ENCODE peak calls at places on chromosomes 6 and 20, in five cellular contexts. L is naive thymus-derived CD4-positive, alpha-beta T cell; U is lower lobe of right lung; M is heart right ventricle; A is keratinocyte. J is an unnamed sample.

GRCh38 chr6:160005861-160006540 is 37.1 kb downstream of the IGF2R start:
- DNase-seq in L (no peak), U (peak), M (peak), A (no peak), J (no peak)

GRCh38 chr6:88569959-88570358 is 393.5 kb downstream of the RNGTT start:
- DNase-seq in L (no peak), U (no peak), M (no peak), A (no peak), J (no peak)

GRCh38 chr6:14796974-14797762 is 448.7 kb upstream of the JARID2 start:
- DNase-seq in L (no peak), U (no peak), M (no peak), A (no peak), J (no peak)

GRCh38 chr6:106315765-106316375 is 9.7 kb downstream of the ATG5 start:
- DNase-seq in L (no peak), U (no peak), M (no peak), A (peak), J (no peak)

GRCh38 chr20:776165-776564 is 7.9 kb upstream of the SLC52A3 start:
- DNase-seq in L (no peak), U (no peak), M (no peak), A (no peak), J (no peak)

GRCh38 chr6:20751293-20751946 is 217.2 kb downstream of the CDKAL1 start:
- DNase-seq in L (no peak), U (no peak), M (no peak), A (no peak), J (no peak)

GRCh38 chr6:26420607-26421235 is 18.6 kb downstream of the BTN3A1 start:
- DNase-seq in L (no peak), U (no peak), M (peak), A (no peak), J (no peak)

GRCh38 chr6:66326228-66326627 is 619.2 kb upstream of the EYS start:
- DNase-seq in L (no peak), U (no peak), M (no peak), A (no peak), J (no peak)

GRCh38 chr6:87115402-87116135 is 20.7 kb upstream of the CGA start:
- DNase-seq in L (no peak), U (no peak), M (no peak), A (no peak), J (no peak)

GRCh38 chr6:165988757-165989456 is 178.7 kb downstream of the TBXT start:
- DNase-seq in L (no peak), U (no peak), M (no peak), A (no peak), J (no peak)

GRCh38 chr6:112951829-112952228 is 604.7 kb downstream of the RFPL4B start:
- DNase-seq in L (no peak), U (no peak), M (no peak), A (no peak), J (no peak)

GRCh38 chr20:59806578-59806975 is 126.9 kb downstream of the SYCP2 start:
- DNase-seq in L (no peak), U (no peak), M (no peak), A (no peak), J (no peak)

GRCh38 chr6:69162811-69163210 is 527.7 kb downstream of the ADGRB3 start:
- DNase-seq in L (no peak), U (no peak), M (no peak), A (no peak), J (no peak)

GRCh38 chr6:138182939-138183791 is 21.4 kb downstream of the ARFGEF3 start:
- DNase-seq in L (no peak), U (no peak), M (no peak), A (no peak), J (no peak)

GRCh38 chr20:53735536-53736050 is 142.0 kb upstream of the ZNF217 start:
- DNase-seq in L (no peak), U (no peak), M (no peak), A (no peak), J (no peak)

GRCh38 chr6:106702451-106703110 is 73.2 kb downstream of the QRSL1 start:
- DNase-seq in L (no peak), U (peak), M (no peak), A (no peak), J (peak)

GRCh38 chr6:31770860-31771259 is 6.3 kb downstream of the VWA7 start:
- DNase-seq in L (no peak), U (no peak), M (no peak), A (no peak), J (no peak)

DNA sequence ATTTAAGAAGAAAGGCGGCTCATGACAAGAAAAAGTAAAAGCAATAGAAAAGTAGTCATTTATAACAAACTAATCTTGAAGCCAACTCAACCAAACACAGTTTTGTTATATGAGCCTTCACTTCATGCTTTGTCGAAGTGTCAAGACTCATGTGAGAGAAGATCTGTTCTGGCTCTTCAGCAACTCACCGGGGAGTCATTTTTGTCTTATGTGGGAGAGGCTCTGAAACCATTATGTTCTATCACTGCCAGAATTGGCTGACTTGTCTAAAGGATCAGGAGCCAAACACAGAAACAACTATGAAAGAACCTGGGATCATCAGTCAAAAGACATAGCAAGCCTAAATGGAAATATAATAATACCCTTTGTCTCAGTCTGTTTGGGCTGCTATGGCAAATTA is 105.2 kb downstream of the CDK19 start:
- DNase-seq in L (no peak), U (no peak), M (no peak), A (no peak), J (no peak)
- H3K27ac ChIP-seq in L (no peak), U (no peak), M (no peak), A (no peak), J (no peak)

GRCh38 chr6:158072083-158072721 is 90.5 kb downstream of the SYNJ2 start:
- DNase-seq in L (peak), U (peak), M (peak), A (no peak), J (peak)
- H3K27ac ChIP-seq in L (no peak), U (no peak), M (no peak), A (no peak), J (no peak)

GRCh38 chr6:40706222-40706621 is 119.1 kb upstream of the LRFN2 start:
- DNase-seq in L (no peak), U (no peak), M (no peak), A (no peak), J (no peak)

GRCh38 chr6:40710626-40711354 is 123.6 kb upstream of the LRFN2 start:
- DNase-seq in L (no peak), U (no peak), M (peak), A (no peak), J (no peak)

GRCh38 chr6:40713002-40713719 is 126.0 kb upstream of the LRFN2 start:
- DNase-seq in L (no peak), U (no peak), M (no peak), A (no peak), J (no peak)

GRCh38 chr6:40708049-40708448 is 120.9 kb upstream of the LRFN2 start:
- DNase-seq in L (no peak), U (no peak), M (no peak), A (no peak), J (no peak)
- H3K27ac ChIP-seq in L (no peak), U (no peak), M (no peak), A (no peak), J (no peak)

DNA sequence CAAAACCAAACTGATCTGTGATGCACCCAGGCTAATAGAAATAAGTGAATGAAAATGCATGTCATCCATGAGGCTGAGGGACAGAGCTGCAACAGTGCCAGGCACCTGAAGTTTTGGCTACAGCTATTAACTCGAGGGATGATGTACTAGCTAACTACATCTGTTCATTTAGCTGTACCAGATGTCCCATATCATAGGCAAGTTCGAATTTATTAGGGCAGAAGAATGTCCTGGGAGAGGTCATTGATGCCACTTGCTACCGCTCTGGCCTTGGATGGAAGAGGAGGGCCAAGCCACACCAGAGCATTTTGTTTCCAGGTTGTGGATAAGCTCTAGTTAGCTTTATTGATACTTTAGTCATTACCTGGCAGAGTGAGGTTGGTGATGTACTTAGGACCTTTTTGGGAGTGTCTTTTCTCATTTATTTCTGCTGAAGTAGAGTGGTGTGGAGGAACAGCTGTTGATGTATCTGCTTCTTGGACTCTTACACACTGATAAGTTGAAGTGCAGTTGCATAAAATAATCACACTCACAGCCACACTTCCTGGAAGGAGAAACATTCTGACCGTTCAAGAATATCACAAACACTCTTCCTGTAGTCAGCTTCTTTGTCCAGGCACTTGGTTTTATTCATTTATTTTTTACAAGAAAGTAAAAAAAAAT is 8.2 kb downstream of the ZFAND3 start:
- DNase-seq in L (no peak), U (no peak), M (no peak), A (no peak), J (peak)
- H3K27ac ChIP-seq in L (no peak), U (no peak), M (no peak), A (no peak), J (peak)

GRCh38 chr6:41976794-41977484 is 35.3 kb upstream of the CCND3 start:
- DNase-seq in L (no peak), U (no peak), M (no peak), A (no peak), J (no peak)

GRCh38 chr6:41974281-41974825 is 32.7 kb upstream of the CCND3 start:
- DNase-seq in L (no peak), U (no peak), M (no peak), A (no peak), J (no peak)

GRCh38 chr6:41970436-41970846 is 28.8 kb upstream of the CCND3 start:
- DNase-seq in L (no peak), U (peak), M (no peak), A (no peak), J (no peak)

DNA sequence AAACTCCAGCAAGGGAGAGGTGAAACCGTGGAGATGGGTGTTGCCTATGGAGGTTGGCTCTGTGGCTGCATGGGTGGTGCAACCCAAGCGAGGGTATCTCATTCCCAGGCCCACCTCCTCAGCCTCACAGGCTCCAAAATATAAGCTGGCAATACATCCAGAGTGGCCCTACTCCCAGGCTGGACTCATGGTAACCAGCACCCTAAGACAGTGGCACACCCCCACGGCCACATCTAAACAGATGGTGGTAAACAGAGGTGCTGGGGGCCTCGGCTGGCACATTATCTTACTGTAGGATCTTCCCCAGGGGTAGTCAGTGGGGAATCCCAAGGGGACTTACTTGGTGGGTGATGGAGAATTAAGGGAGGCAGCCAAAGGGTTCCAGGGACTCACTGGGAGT is 33.7 kb upstream of the CCND3 start:
- DNase-seq in L (no peak), U (no peak), M (no peak), A (no peak), J (no peak)
- H3K27ac ChIP-seq in L (peak), U (no peak), M (no peak), A (no peak), J (no peak)

GRCh38 chr6:36351152-36351571 is 14.5 kb upstream of the BNIP5 start:
- DNase-seq in L (no peak), U (no peak), M (no peak), A (no peak), J (no peak)
- H3K27ac ChIP-seq in L (no peak), U (peak), M (no peak), A (no peak), J (peak)

GRCh38 chr6:168374541-168375071 is 55.0 kb upstream of the DACT2 start:
- DNase-seq in L (no peak), U (no peak), M (no peak), A (no peak), J (no peak)

GRCh38 chr6:168376120-168376519 is 56.5 kb upstream of the DACT2 start:
- DNase-seq in L (no peak), U (peak), M (no peak), A (no peak), J (no peak)

GRCh38 chr6:168377856-168378832 is 58.6 kb upstream of the DACT2 start:
- DNase-seq in L (no peak), U (no peak), M (peak), A (no peak), J (no peak)

GRCh38 chr6:168377481-168377850 is 57.9 kb upstream of the DACT2 start:
- DNase-seq in L (no peak), U (no peak), M (peak), A (no peak), J (no peak)

DNA sequence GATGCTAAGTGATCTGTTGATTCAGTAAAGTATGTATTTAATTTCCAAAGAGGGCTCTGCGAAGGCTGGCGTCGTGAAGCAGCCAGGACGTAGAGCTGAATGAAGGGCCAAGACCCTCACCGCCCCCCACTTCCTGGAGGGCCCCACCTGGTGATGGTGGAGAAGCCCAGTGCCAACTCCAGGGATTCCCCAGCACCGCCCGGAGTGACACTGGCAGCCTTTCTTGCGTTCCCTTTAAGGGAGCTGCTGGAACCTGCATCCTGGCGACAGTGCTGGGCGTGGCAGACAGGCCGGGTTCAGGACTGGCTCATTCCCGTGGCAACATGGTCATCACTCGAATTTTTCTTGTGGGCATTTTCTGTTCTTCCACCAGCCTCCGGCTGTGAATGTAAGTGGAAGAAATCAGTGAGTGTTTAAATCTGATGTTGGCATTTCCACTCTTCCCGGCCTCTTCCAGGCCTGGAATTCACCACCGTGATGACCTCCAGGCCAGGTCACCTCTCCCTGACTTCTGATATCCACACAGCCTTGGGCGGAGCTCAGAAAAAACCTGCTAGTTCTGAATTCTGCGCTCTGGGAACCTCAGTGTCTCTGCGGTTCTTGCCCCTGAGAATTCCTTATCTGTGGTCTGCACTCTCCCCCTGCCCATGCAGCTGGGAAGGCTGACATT is 57.4 kb upstream of the DACT2 start:
- DNase-seq in L (no peak), U (peak), M (no peak), A (no peak), J (no peak)
- H3K27ac ChIP-seq in L (no peak), U (no peak), M (peak), A (no peak), J (no peak)

GRCh38 chr20:13571662-13572061 is 67.1 kb downstream of the TASP1 start:
- DNase-seq in L (no peak), U (no peak), M (no peak), A (no peak), J (no peak)
- H3K27ac ChIP-seq in L (no peak), U (no peak), M (no peak), A (no peak), J (no peak)